ENCODE peak calls at places on chromosomes 11 and 22, in eight cellular contexts. H, S, C, L, Q, I, O and E are unnamed samples.
A peak's percentile ranks its signal among the peaks of the same experiment; 100 is the strongest.

GRCh38 chr11:16997624-16998023 is 16.6 kb downstream of the PLEKHA7 start:
- DNase-seq in C (no peak), Q (no peak), H (no peak), I (no peak), S (peak; percentile 40), O (no peak), L (no peak), E (no peak)

GRCh38 chr11:124535552-124536232 is 7.8 kb downstream of the OR8B12 start:
- DNase-seq in C (no peak), O (no peak), H (no peak), Q (no peak), L (no peak), S (no peak), I (no peak), E (peak; percentile 23)

GRCh38 chr11:6315811-6316425 is 4.4 kb downstream of the CAVIN3 start:
- DNase-seq in Q (peak; percentile 73), I (no peak), S (peak; percentile 71), C (peak; percentile 28), H (no peak), O (peak; percentile 59), L (no peak), E (peak; percentile 74)

GRCh38 chr11:3865388-3866193 is 10.1 kb downstream of the STIM1 start:
- DNase-seq in I (peak; percentile 41), O (peak; percentile 41), C (no peak), L (no peak), Q (no peak), S (no peak), H (no peak), E (peak; percentile 58)

GRCh38 chr11:65817312-65817814 is 16.4 kb upstream of the SNX32 start:
- DNase-seq in Q (no peak), L (no peak), C (no peak), H (no peak), S (no peak), I (no peak), O (no peak), E (no peak)

GRCh38 chr22:41742918-41743317 is 43.6 kb downstream of the MEI1 start:
- DNase-seq in Q (no peak), O (no peak), L (no peak), H (no peak), C (no peak), I (no peak), S (no peak), E (no peak)

GRCh38 chr11:17845431-17845881 is 110.9 kb downstream of the KCNC1 start:
- DNase-seq in H (no peak), C (no peak), Q (peak; percentile 37), L (peak; percentile 55), I (peak; percentile 56), S (no peak), O (peak; percentile 24), E (peak; percentile 10)

GRCh38 chr22:28051787-28052356 is 132.8 kb upstream of the PITPNB start:
- DNase-seq in L (no peak), I (no peak), C (peak; percentile 60), Q (peak; percentile 85), H (no peak), S (peak; percentile 84), O (peak; percentile 36), E (peak; percentile 67)

GRCh38 chr11:111269146-111269868 is 23.8 kb downstream of the POU2AF2 start:
- DNase-seq in O (no peak), Q (no peak), C (no peak), H (no peak), I (no peak), S (no peak), L (no peak), E (no peak)

GRCh38 chr11:35138949-35139881 is at the start of gene CD44:
- DNase-seq in C (peak; percentile 74), O (peak; percentile 91), I (peak; percentile 73), L (peak; percentile 62), H (peak; percentile 87), S (peak; percentile 74), Q (peak; percentile 81), E (peak; percentile 95)

GRCh38 chr11:8574798-8575197 is 19.2 kb downstream of the STK33 start:
- DNase-seq in S (no peak), C (no peak), I (no peak), Q (no peak), L (no peak), O (no peak), H (no peak), E (no peak)

GRCh38 chr11:18282626-18283025 is 16.6 kb downstream of the SAA1 start:
- DNase-seq in Q (no peak), I (no peak), H (no peak), L (no peak), S (no peak), O (no peak), C (no peak), E (no peak)

GRCh38 chr11:19547044-19547443 is 165.6 kb upstream of the NAV2 start:
- DNase-seq in L (no peak), O (no peak), C (no peak), H (no peak), Q (peak; percentile 47), S (no peak), I (no peak), E (no peak)

GRCh38 chr22:46362934-46363515 is 27.5 kb downstream of the TRMU start:
- DNase-seq in S (no peak), I (no peak), C (no peak), O (no peak), H (no peak), L (no peak), Q (no peak), E (no peak)

GRCh38 chr11:75434886-75435570 is 2.0 kb upstream of the KLHL35 start:
- DNase-seq in S (no peak), C (no peak), O (no peak), L (no peak), H (no peak), Q (no peak), I (no peak), E (no peak)

GRCh38 chr11:88849368-88849767 is 216.4 kb downstream of the GRM5 start:
- DNase-seq in I (no peak), Q (no peak), L (peak; percentile 51), S (no peak), H (no peak), C (no peak), O (peak; percentile 4), E (no peak)

GRCh38 chr11:105923814-105924213 is 98.2 kb downstream of the MSANTD4 start:
- DNase-seq in O (no peak), H (no peak), S (no peak), Q (no peak), L (no peak), C (no peak), I (no peak), E (peak; percentile 4)

GRCh38 chr11:125224391-125225015 is 60.0 kb downstream of the PKNOX2 start:
- DNase-seq in H (no peak), L (no peak), I (no peak), S (peak; percentile 48), C (no peak), O (no peak), Q (peak; percentile 56), E (no peak)

GRCh38 chr22:47943729-47944700 is 1181.6 kb downstream of the TBC1D22A start:
- DNase-seq in H (no peak), I (no peak), C (no peak), L (no peak), Q (no peak), S (no peak), O (no peak), E (no peak)

GRCh38 chr11:18721576-18722292 is 4.3 kb downstream of the IGSF22 start:
- DNase-seq in C (peak; percentile 60), Q (no peak), S (peak; percentile 43), L (no peak), H (peak; percentile 83), I (no peak), O (peak; percentile 31), E (peak; percentile 66)

GRCh38 chr11:119371067-119371601 is 10.4 kb downstream of the USP2 start:
- DNase-seq in L (no peak), Q (no peak), S (no peak), C (no peak), O (no peak), H (no peak), I (no peak), E (no peak)

GRCh38 chr11:17601206-17602075 is 54.4 kb downstream of the OTOG start:
- DNase-seq in I (no peak), O (no peak), S (no peak), L (no peak), H (peak; percentile 47), C (no peak), Q (no peak), E (peak; percentile 20)

GRCh38 chr11:114059278-114059983 is at the start of gene ZBTB16:
- DNase-seq in L (no peak), Q (peak; percentile 95), C (peak; percentile 55), I (no peak), S (peak; percentile 94), H (peak; percentile 70), O (no peak), E (no peak)

GRCh38 chr11:125171974-125172373 is 7.4 kb downstream of the PKNOX2 start:
- DNase-seq in H (no peak), C (no peak), L (no peak), Q (no peak), S (no peak), O (no peak), I (no peak), E (no peak)

GRCh38 chr11:7898666-7899283 is 32.3 kb downstream of the OR10A6 start:
- DNase-seq in Q (no peak), O (no peak), C (no peak), S (no peak), L (no peak), I (no peak), H (no peak), E (no peak)